ENCODE peak calls at places on chromosomes 7 and 10, in ten cellular contexts. H is activated T-cell treated with anti-CD3 and anti-CD28 coated beads, Interleukin-2, amount 50 U/mL, for 4 hours; S is mesenchymal stem cell; M is fibroblast of lung; U is A172; I is breast epithelium; Q is C1 segment of cervical spinal cord; E is right cardiac atrium; N is stimulated activated CD8-positive, alpha-beta memory T cell treated with anti-CD3 and anti-CD28 coated beads, Interleukin-4, amount 100 ng/mL, for 1 hour; A is brain microvascular endothelial cell. Y is an unnamed sample.

GRCh38 chr7:150357771-150358427 is 10.7 kb upstream of the REPIN1 start:
- DNase-seq in H (no peak), S (peak; percentile 80), M (peak; percentile 61), U (peak; percentile 69), I (no peak), Q (no peak), E (no peak), N (no peak), A (no peak), Y (no peak)

GRCh38 chr7:70480913-70481579 is 650.9 kb upstream of the GALNT17 start:
- DNase-seq in H (no peak), S (no peak), M (peak; percentile 68), U (peak; percentile 76), I (peak; percentile 21), Q (no peak), E (no peak), N (no peak), A (no peak), Y (peak; percentile 40)

GRCh38 chr10:5546891-5547683 is 22.3 kb downstream of the CALML3 start:
- DNase-seq in H (no peak), S (peak; percentile 57), M (peak; percentile 68), U (peak; percentile 91), I (peak; percentile 76), Q (no peak), E (no peak), N (no peak), A (peak; percentile 52), Y (no peak)

GRCh38 chr7:51246258-51247245 is 70.1 kb downstream of the COBL start:
- DNase-seq in H (no peak), S (no peak), M (no peak), U (no peak), I (no peak), Q (peak; percentile 63), E (peak; percentile 65), N (no peak), A (no peak), Y (peak; percentile 46)

GRCh38 chr7:8217200-8218068 is 44.5 kb downstream of the ICA1 start:
- DNase-seq in H (no peak), S (peak; percentile 65), M (peak; percentile 52), U (peak; percentile 66), I (no peak), Q (peak; percentile 25), E (no peak), N (no peak), A (peak; percentile 47), Y (no peak)

GRCh38 chr10:104155591-104155990 is 33.6 kb downstream of the SFR1 start:
- DNase-seq in H (no peak), S (no peak), M (no peak), U (no peak), I (no peak), Q (no peak), E (no peak), N (no peak), A (no peak), Y (peak; percentile 27)

GRCh38 chr7:135763261-135763660 is 14.6 kb upstream of the FAM180A start:
- DNase-seq in H (no peak), S (no peak), M (peak; percentile 69), U (peak; percentile 19), I (no peak), Q (no peak), E (no peak), N (no peak), A (no peak), Y (no peak)

GRCh38 chr7:105621617-105622016 is 40.3 kb upstream of the EFCAB10 start:
- DNase-seq in H (no peak), S (no peak), M (peak; percentile 57), U (no peak), I (no peak), Q (peak; percentile 10), E (peak; percentile 55), N (no peak), A (no peak), Y (no peak)

GRCh38 chr7:104054362-104054761 is 64.9 kb upstream of the RELN start:
- DNase-seq in H (no peak), S (no peak), M (no peak), U (no peak), I (no peak), Q (no peak), E (no peak), N (no peak), A (no peak), Y (no peak)

GRCh38 chr7:110386914-110387313 is 704.0 kb upstream of the LRRN3 start:
- DNase-seq in H (no peak), S (peak; percentile 62), M (peak; percentile 80), U (peak; percentile 92), I (no peak), Q (no peak), E (no peak), N (no peak), A (peak; percentile 65), Y (peak; percentile 41)

GRCh38 chr10:103507235-103508191 is 14.0 kb downstream of the NEURL1 start:
- DNase-seq in H (no peak), S (no peak), M (no peak), U (no peak), I (no peak), Q (no peak), E (no peak), N (no peak), A (no peak), Y (peak; percentile 87)

GRCh38 chr7:51308738-51309102 is 7.9 kb downstream of the COBL start:
- DNase-seq in H (no peak), S (no peak), M (no peak), U (no peak), I (no peak), Q (no peak), E (no peak), N (no peak), A (no peak), Y (no peak)

GRCh38 chr10:6592080-6592479 is 12.0 kb upstream of the PRKCQ start:
- DNase-seq in H (no peak), S (no peak), M (no peak), U (no peak), I (no peak), Q (no peak), E (no peak), N (no peak), A (no peak), Y (no peak)

GRCh38 chr7:106313966-106314365 is 29.2 kb upstream of the NAMPT start:
- DNase-seq in H (no peak), S (peak; percentile 25), M (no peak), U (no peak), I (no peak), Q (no peak), E (no peak), N (no peak), A (no peak), Y (no peak)

GRCh38 chr10:45064998-45065397 is 64.3 kb downstream of the ZNF22 start:
- DNase-seq in H (no peak), S (no peak), M (no peak), U (no peak), I (no peak), Q (no peak), E (no peak), N (no peak), A (no peak), Y (no peak)

GRCh38 chr7:113289140-113289740 is 170.9 kb upstream of the SMIM30 start:
- DNase-seq in H (no peak), S (no peak), M (peak; percentile 53), U (peak; percentile 56), I (no peak), Q (no peak), E (no peak), N (no peak), A (peak; percentile 53), Y (peak; percentile 20)

GRCh38 chr10:116120688-116121087 is 152.3 kb downstream of the GFRA1 start:
- DNase-seq in H (no peak), S (no peak), M (no peak), U (no peak), I (no peak), Q (no peak), E (no peak), N (no peak), A (no peak), Y (peak; percentile 66)

GRCh38 chr10:70458329-70459060 is 17.0 kb upstream of the NODAL start:
- DNase-seq in H (peak; percentile 56), S (peak; percentile 87), M (peak; percentile 82), U (no peak), I (peak; percentile 46), Q (no peak), E (peak; percentile 89), N (no peak), A (peak; percentile 71), Y (peak; percentile 77)

GRCh38 chr10:62815373-62816111 is 624 bp downstream of the EGR2 start:
- DNase-seq in H (peak; percentile 51), S (peak; percentile 41), M (peak; percentile 51), U (no peak), I (peak; percentile 41), Q (no peak), E (no peak), N (no peak), A (no peak), Y (peak; percentile 40)

GRCh38 chr10:110802551-110803238 is 69.0 kb upstream of the PDCD4 start:
- DNase-seq in H (no peak), S (peak; percentile 85), M (peak; percentile 95), U (peak; percentile 86), I (peak; percentile 85), Q (peak; percentile 16), E (peak; percentile 58), N (no peak), A (peak; percentile 81), Y (no peak)

GRCh38 chr10:104819731-104820130 is 178.6 kb downstream of the SORCS3 start:
- DNase-seq in H (no peak), S (no peak), M (no peak), U (no peak), I (no peak), Q (no peak), E (no peak), N (no peak), A (no peak), Y (no peak)

GRCh38 chr7:129514683-129515082 is 12.4 kb downstream of the SMKR1 start:
- DNase-seq in H (no peak), S (no peak), M (no peak), U (peak; percentile 25), I (no peak), Q (no peak), E (no peak), N (no peak), A (no peak), Y (no peak)

GRCh38 chr7:64892666-64893269 is 10.3 kb upstream of the ZNF273 start:
- DNase-seq in H (no peak), S (no peak), M (no peak), U (no peak), I (no peak), Q (no peak), E (no peak), N (no peak), A (no peak), Y (no peak)

GRCh38 chr7:138892808-138893207 is 88.4 kb downstream of the KIAA1549 start:
- DNase-seq in H (no peak), S (no peak), M (no peak), U (no peak), I (no peak), Q (no peak), E (no peak), N (no peak), A (no peak), Y (no peak)

GRCh38 chr10:31291123-31291522 is 27.9 kb upstream of the ZEB1 start:
- DNase-seq in H (no peak), S (no peak), M (no peak), U (no peak), I (no peak), Q (no peak), E (no peak), N (no peak), A (no peak), Y (no peak)

GRCh38 chr7:5667391-5667790 is 114.1 kb downstream of the RNF216 start:
- DNase-seq in H (no peak), S (no peak), M (no peak), U (peak; percentile 77), I (no peak), Q (no peak), E (no peak), N (no peak), A (no peak), Y (peak; percentile 70)

GRCh38 chr10:29658984-29659769 is 24.4 kb upstream of the SVIL start:
- DNase-seq in H (peak; percentile 59), S (peak; percentile 100), M (peak; percentile 100), U (peak; percentile 100), I (peak; percentile 79), Q (no peak), E (peak; percentile 67), N (peak; percentile 42), A (peak; percentile 100), Y (peak; percentile 56)

GRCh38 chr7:51346136-51346535 is 29.5 kb upstream of the COBL start:
- DNase-seq in H (no peak), S (no peak), M (no peak), U (no peak), I (no peak), Q (no peak), E (no peak), N (no peak), A (no peak), Y (no peak)